ENCODE peak calls at places on chromosome 13, in six cellular contexts. X is WTC11, G is AG04450, V is heart right ventricle, D is esophagus squamous epithelium, T is adrenal gland. P is an unnamed sample.

GRCh38 chr13:50762969-50763568 is 80.4 kb downstream of the DLEU7 start:
- DNase-seq in T (no peak), V (no peak), G (no peak), X (no peak), D (no peak), P (no peak)

GRCh38 chr13:85616275-85616674 is 182.9 kb downstream of the SLITRK6 start:
- DNase-seq in T (no peak), G (no peak), X (no peak), D (no peak), V (no peak), P (no peak)

GRCh38 chr13:98746968-98747367 is 5.5 kb downstream of the SLC15A1 start:
- DNase-seq in D (no peak), G (no peak), V (no peak), X (no peak), T (no peak), P (no peak)

GRCh38 chr13:52931913-52932312 is 83.5 kb upstream of the PCDH8 start:
- DNase-seq in T (no peak), D (no peak), X (no peak), V (no peak), G (no peak), P (no peak)

GRCh38 chr13:52361225-52361624 is 44.7 kb downstream of the THSD1 start:
- DNase-seq in T (no peak), G (no peak), D (no peak), V (no peak), X (no peak), P (no peak)

GRCh38 chr13:34207872-34208271 is 389.9 kb downstream of the RFC3 start:
- DNase-seq in D (no peak), V (no peak), G (no peak), T (no peak), X (no peak), P (no peak)

GRCh38 chr13:113951246-113951999 is 22.5 kb downstream of the C13orf46 start:
- DNase-seq in V (peak; percentile 83), D (peak; percentile 20), G (no peak), T (peak; percentile 90), X (peak; percentile 76), P (peak; percentile 59)

GRCh38 chr13:31055589-31055988 is 106.1 kb downstream of the HSPH1 start:
- DNase-seq in X (no peak), T (no peak), G (no peak), V (no peak), D (no peak), P (no peak)

DNA sequence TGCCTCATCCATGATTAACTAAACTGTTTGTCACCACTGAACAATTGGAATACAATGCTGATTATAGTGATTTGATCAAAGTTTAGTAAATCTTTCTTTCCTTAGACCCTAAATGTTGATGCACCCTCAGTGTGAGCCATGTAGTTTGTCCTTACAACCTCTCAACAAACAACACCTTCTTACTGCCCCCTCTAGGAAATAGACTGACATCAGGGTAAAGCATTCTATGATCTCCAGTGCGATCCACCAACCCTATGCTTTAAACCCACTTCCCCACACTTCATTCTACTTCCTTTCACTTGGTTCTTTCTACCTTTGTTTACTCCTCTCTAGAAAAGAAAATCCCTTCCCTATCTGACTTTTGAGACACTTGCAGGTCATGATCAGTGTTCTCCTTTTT is 1842.5 kb upstream of the PRR20A start:
- DNase-seq in T (no peak), V (no peak), G (no peak), D (no peak), X (no peak), P (no peak)
- TF ChIP-seq CTCF in T (no peak), V (no peak), G (no peak), D (no peak), X (no peak), P (no peak)

DNA sequence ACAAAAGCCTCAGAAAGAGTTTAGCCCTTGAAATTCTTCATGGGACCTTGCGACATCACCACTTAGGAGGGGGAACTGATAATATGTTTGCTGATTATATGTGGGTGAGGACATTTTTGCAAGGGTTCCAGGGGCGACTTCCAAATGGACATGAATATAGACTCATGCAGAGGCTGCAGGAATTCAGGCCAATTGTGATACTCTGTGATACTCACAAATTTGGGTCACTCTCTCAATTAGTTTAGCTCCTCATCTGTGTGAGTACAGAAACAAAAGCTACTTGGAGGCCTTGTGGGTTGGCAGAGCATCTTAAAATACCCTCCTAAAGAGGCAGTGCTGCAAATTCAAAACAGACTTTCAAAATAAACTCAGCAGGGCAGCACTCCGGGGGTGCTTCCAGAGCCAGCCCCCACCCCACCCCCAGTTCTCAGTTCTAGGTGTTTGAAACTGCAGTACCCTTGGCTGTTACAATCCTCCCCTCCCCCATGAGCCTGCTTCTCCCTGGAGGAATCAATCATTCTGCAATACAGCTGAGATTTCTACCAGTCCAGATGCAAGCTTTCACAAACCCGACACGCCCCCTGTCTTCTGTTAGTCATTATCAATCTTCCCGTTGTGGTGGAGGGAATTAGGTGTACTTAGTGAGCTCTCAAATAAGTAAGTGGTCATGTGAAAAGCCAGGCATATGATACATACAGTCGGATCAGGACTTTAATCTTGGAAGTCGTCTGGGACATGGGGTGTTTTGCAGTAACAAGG is 96.9 kb upstream of the MBNL2 start:
- DNase-seq in T (peak; percentile 33), D (no peak), V (no peak), X (peak; percentile 15), G (no peak), P (no peak)
- TF ChIP-seq CTCF in T (peak; percentile 36), D (peak; percentile 32), V (no peak), X (no peak), G (no peak), P (no peak)

GRCh38 chr13:103282571-103283450 is 216.6 kb upstream of the SLC10A2 start:
- DNase-seq in T (no peak), X (no peak), G (peak; percentile 27), V (no peak), D (no peak), P (no peak)
- TF ChIP-seq CTCF in T (no peak), X (no peak), G (no peak), V (no peak), D (no peak), P (no peak)

DNA sequence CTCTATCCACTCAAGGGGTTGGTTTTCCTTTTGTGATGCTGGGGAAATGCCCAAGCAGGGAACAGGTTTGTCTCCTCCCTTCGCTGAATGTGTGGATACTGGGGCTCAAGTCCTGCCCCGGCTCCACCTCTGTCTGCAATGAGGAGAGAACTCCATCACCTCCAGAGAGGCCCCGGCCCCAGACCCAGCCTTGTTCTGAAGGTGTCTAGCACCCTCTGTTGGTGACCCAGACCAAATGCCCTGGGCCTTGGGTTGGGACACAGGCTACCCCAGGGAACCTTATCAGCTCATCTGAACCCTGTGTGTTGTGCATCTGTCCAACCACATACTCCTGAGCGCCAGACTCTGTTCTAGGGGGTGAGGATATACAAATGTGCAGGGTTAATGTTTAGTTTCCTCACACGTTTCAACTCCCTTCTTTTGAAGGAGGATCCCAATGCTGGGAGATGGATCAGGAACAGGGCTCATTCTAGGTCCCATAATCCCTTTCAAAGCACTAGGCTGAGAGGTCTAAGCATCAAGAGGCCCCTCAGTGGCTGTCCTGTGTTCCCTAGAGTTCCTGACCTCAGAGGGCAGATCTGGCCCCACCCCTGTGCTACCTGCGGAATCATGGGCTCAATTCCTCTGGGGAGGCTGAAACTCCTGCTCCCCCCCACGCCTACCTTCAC is 112.5 kb upstream of the SLC7A1 start:
- DNase-seq in G (peak; percentile 2), T (peak; percentile 29), X (peak; percentile 81), V (no peak), D (no peak), P (no peak)
- TF ChIP-seq CTCF in G (peak; percentile 77), T (peak; percentile 37), X (peak; percentile 76), V (peak; percentile 14), D (peak; percentile 55), P (no peak)

GRCh38 chr13:66195238-66195637 is 1034.9 kb downstream of the PCDH9 start:
- DNase-seq in X (no peak), V (no peak), D (no peak), G (no peak), T (no peak), P (no peak)

GRCh38 chr13:66205807-66206206 is 1024.3 kb downstream of the PCDH9 start:
- DNase-seq in X (no peak), T (no peak), V (no peak), G (no peak), D (no peak), P (no peak)

DNA sequence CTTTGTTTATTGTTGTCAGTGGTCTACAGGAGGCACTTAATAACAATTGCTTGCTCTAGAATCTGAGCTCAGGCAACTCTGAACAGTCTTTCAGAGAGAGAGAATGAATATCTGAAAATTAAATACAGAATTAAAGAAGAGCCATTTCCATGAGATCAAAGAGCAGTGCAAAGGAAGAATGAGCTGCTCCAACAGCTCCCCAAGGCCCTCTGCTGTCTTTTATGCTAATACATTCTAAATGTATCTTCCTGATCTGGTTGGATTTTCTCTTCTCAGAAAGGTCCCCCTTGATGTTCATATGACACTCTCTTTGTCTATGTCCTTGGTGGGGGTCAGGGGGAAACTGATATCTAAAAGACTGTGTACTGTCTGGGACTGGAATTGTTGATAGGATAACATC is 1029.6 kb downstream of the PCDH9 start:
- DNase-seq in V (no peak), G (no peak), D (no peak), T (no peak), X (no peak), P (no peak)
- TF ChIP-seq CTCF in V (no peak), G (no peak), D (no peak), T (no peak), X (no peak), P (no peak)